ENCODE peak calls at places on chromosome 7, in eight cellular contexts. W is body of pancreas; X is iPS DF 19.7; H is activated naive CD4-positive, alpha-beta T cell treated with anti-CD3 and anti-CD28 coated beads, Interleukin-2, amount 10 ng/mL, durations not matched to agents 7 days and 5 days; D is GM04504; I is NCI-H69; A is upper lobe of right lung; L is activated T-helper 1 cell treated with Interleukin-2 at 50 U/mL for 16 hours. C is an unnamed sample.

GRCh38 chr7:32890010-32890552 is 1.5 kb downstream of the KBTBD2 start:
- DNase-seq in A (no peak), D (no peak), W (no peak), I (peak), H (peak), X (no peak), L (no peak), C (peak)

GRCh38 chr7:138460649-138461607 is 869 bp downstream of the TRIM24 start:
- DNase-seq in W (peak), D (peak), X (no peak), I (peak), L (peak), A (peak), H (peak), C (peak)

GRCh38 chr7:30209951-30210350 is 74.4 kb upstream of the ZNRF2 start:
- DNase-seq in L (no peak), D (no peak), W (no peak), H (no peak), A (no peak), I (no peak), X (no peak), C (no peak)

GRCh38 chr7:47181609-47182264 is 400.2 kb downstream of the TNS3 start:
- DNase-seq in I (no peak), X (no peak), L (no peak), H (no peak), D (no peak), A (no peak), W (peak), C (no peak)

GRCh38 chr7:94414481-94414880 is 19.8 kb downstream of the COL1A2 start:
- DNase-seq in A (no peak), X (no peak), D (no peak), I (peak), L (no peak), W (no peak), H (no peak), C (no peak)

GRCh38 chr7:28144266-28144665 is 36.3 kb downstream of the JAZF1 start:
- DNase-seq in A (no peak), X (no peak), W (no peak), H (no peak), D (no peak), L (no peak), I (peak), C (peak)

GRCh38 chr7:155863721-155864151 is 51.5 kb upstream of the SHH start:
- DNase-seq in X (no peak), L (no peak), W (no peak), I (no peak), A (no peak), H (no peak), D (no peak), C (no peak)

GRCh38 chr7:164882-165660 is 27.3 kb upstream of the FAM20C start:
- DNase-seq in I (no peak), A (peak), W (no peak), L (no peak), X (no peak), D (no peak), H (no peak), C (no peak)

GRCh38 chr7:22696672-22697071 is 30.3 kb upstream of the IL6 start:
- DNase-seq in X (no peak), L (no peak), A (no peak), D (no peak), I (peak), H (no peak), W (no peak), C (no peak)

GRCh38 chr7:131753620-131754222 is 197.3 kb upstream of the PODXL start:
- DNase-seq in D (peak), X (no peak), I (peak), A (no peak), W (no peak), H (no peak), L (no peak), C (no peak)

GRCh38 chr7:87119581-87119980 is 32.7 kb upstream of the DMTF1 start:
- DNase-seq in D (no peak), H (no peak), X (no peak), I (no peak), W (no peak), A (no peak), L (no peak), C (no peak)

GRCh38 chr7:75937958-75938786 is 23.2 kb downstream of the POR start:
- DNase-seq in D (peak), X (no peak), W (no peak), H (no peak), A (peak), L (no peak), I (peak), C (no peak)

GRCh38 chr7:100516135-100516812 is 22.7 kb upstream of the AGFG2 start:
- DNase-seq in A (no peak), I (no peak), L (peak), X (no peak), H (peak), W (no peak), D (peak), C (no peak)

GRCh38 chr7:18590259-18590658 is 94.7 kb downstream of the HDAC9 start:
- DNase-seq in I (no peak), W (no peak), A (no peak), L (no peak), X (no peak), H (no peak), D (no peak), C (no peak)

GRCh38 chr7:115662120-115662519 is 368.4 kb downstream of the TFEC start:
- DNase-seq in H (no peak), W (no peak), L (no peak), A (no peak), I (peak), X (no peak), D (no peak), C (no peak)

GRCh38 chr7:103691291-103691690 is 245.3 kb upstream of the SLC26A5 start:
- DNase-seq in I (peak), D (no peak), W (no peak), A (no peak), L (no peak), H (no peak), X (no peak), C (peak)

GRCh38 chr7:153006452-153006851 is 246.9 kb downstream of the ACTR3B start:
- DNase-seq in H (no peak), A (no peak), W (no peak), I (no peak), X (no peak), D (no peak), L (no peak), C (no peak)

GRCh38 chr7:118974836-118975235 is 750.3 kb downstream of the ANKRD7 start:
- DNase-seq in W (no peak), L (no peak), A (no peak), H (no peak), I (peak), X (no peak), D (no peak), C (no peak)

GRCh38 chr7:27303021-27303420 is 60.4 kb downstream of the EVX1 start:
- DNase-seq in L (no peak), D (no peak), H (no peak), W (no peak), A (no peak), X (no peak), I (peak), C (no peak)

GRCh38 chr7:123070702-123071286 is 75.3 kb upstream of the TAS2R16 start:
- DNase-seq in X (peak), A (no peak), D (no peak), W (peak), L (no peak), I (no peak), H (no peak), C (no peak)

GRCh38 chr7:130899638-130900401 is 165.8 kb upstream of the KLF14 start:
- DNase-seq in L (no peak), D (no peak), H (no peak), X (no peak), W (peak), A (no peak), I (peak), C (peak)

GRCh38 chr7:56007167-56007652 is 42.8 kb downstream of the NIPSNAP2 start:
- DNase-seq in X (no peak), A (no peak), D (no peak), H (no peak), W (no peak), I (peak), L (no peak), C (no peak)